ENCODE peak calls at places on chromosomes 16 and 17, in ten cellular contexts. M is fibroblast of pulmonary artery, J is M059J, F is H7, W is OCI-LY7, C is lung, N is mucosa of gallbladder, O is EL, A is HCT116, R is AG04450. Z is an unnamed sample.

GRCh38 chr16:67893791-67894399 is 841 bp downstream of the PSKH1 start:
- DNase-seq in M (no peak), J (no peak), A (no peak), F (no peak), W (no peak), C (no peak), R (no peak), O (no peak), N (no peak), Z (no peak)

GRCh38 chr17:42111265-42111636 is 1.3 kb downstream of the DHX58 start:
- DNase-seq in J (no peak), O (no peak), C (no peak), M (no peak), A (no peak), R (no peak), F (no peak), W (no peak), N (no peak), Z (peak; percentile 69)

GRCh38 chr17:65092262-65092661 is 35.7 kb upstream of the GNA13 start:
- DNase-seq in W (no peak), M (no peak), R (no peak), J (peak; percentile 82), O (no peak), N (peak; percentile 23), F (no peak), C (no peak), A (no peak), Z (no peak)

GRCh38 chr16:3725291-3725690 is 8.0 kb upstream of the TRAP1 start:
- DNase-seq in W (no peak), R (no peak), F (no peak), C (no peak), N (no peak), M (no peak), J (no peak), O (no peak), A (no peak), Z (peak; percentile 20)

GRCh38 chr17:77449908-77450741 is 309.4 kb downstream of the SEC14L1 start:
- DNase-seq in C (no peak), J (peak; percentile 84), R (no peak), W (peak; percentile 58), M (peak; percentile 86), A (no peak), F (peak; percentile 88), N (peak; percentile 71), O (peak; percentile 86), Z (peak; percentile 91)

GRCh38 chr17:40074871-40075215 is 12.1 kb downstream of the THRA start:
- DNase-seq in N (peak; percentile 51), J (no peak), M (no peak), A (no peak), C (no peak), R (no peak), W (no peak), F (no peak), O (no peak), Z (no peak)

GRCh38 chr17:15038656-15039055 is 226.5 kb downstream of the PMP22 start:
- DNase-seq in R (no peak), O (peak; percentile 64), W (no peak), C (no peak), A (no peak), F (no peak), J (peak; percentile 2), N (no peak), M (no peak), Z (no peak)

GRCh38 chr17:55668581-55668980 is 54.1 kb downstream of the TMEM100 start:
- DNase-seq in N (no peak), W (no peak), M (no peak), J (peak; percentile 11), F (no peak), A (no peak), R (no peak), C (no peak), O (no peak), Z (no peak)

GRCh38 chr17:7466318-7466643 is 13.2 kb downstream of the ZBTB4 start:
- DNase-seq in N (no peak), O (no peak), J (no peak), W (no peak), M (no peak), R (no peak), A (no peak), C (no peak), F (no peak), Z (no peak)

GRCh38 chr16:51888021-51888420 is 658.9 kb downstream of the TOX3 start:
- DNase-seq in C (no peak), M (no peak), R (no peak), W (no peak), O (peak; percentile 24), A (no peak), F (no peak), J (peak; percentile 80), N (no peak), Z (no peak)

GRCh38 chr16:58492735-58493134 is 7.2 kb upstream of the NDRG4 start:
- DNase-seq in F (no peak), J (no peak), W (no peak), M (no peak), C (no peak), N (no peak), A (no peak), O (no peak), R (no peak), Z (no peak)

GRCh38 chr17:21524211-21524591 is 148.0 kb downstream of the KCNJ12 start:
- DNase-seq in J (peak; percentile 41), R (peak; percentile 45), F (no peak), A (no peak), C (no peak), O (peak; percentile 36), N (no peak), M (peak; percentile 69), W (no peak), Z (no peak)

GRCh38 chr16:3058173-3059030 is 7.0 kb upstream of the IL32 start:
- DNase-seq in W (peak; percentile 81), O (peak; percentile 41), C (no peak), A (peak; percentile 35), N (no peak), M (peak; percentile 23), F (peak; percentile 93), J (peak; percentile 42), R (no peak), Z (peak; percentile 82)

GRCh38 chr17:81489012-81489968 is 23.3 kb downstream of the ACTG1 start:
- DNase-seq in F (peak; percentile 85), J (no peak), N (no peak), O (no peak), A (no peak), C (no peak), M (no peak), R (no peak), W (no peak), Z (peak; percentile 58)

GRCh38 chr16:10871157-10871991 is 5.6 kb upstream of the CIITA start:
- DNase-seq in W (peak; percentile 65), N (peak; percentile 90), F (no peak), M (peak; percentile 56), R (peak; percentile 45), O (peak; percentile 95), A (peak; percentile 41), C (peak; percentile 81), J (peak; percentile 97), Z (peak; percentile 40)

GRCh38 chr16:84842516-84843148 is 22.8 kb downstream of the CRISPLD2 start:
- DNase-seq in F (peak; percentile 64), O (no peak), W (no peak), C (no peak), J (no peak), M (no peak), R (no peak), N (no peak), A (no peak), Z (peak; percentile 26)

GRCh38 chr16:82639666-82640336 is 13.0 kb downstream of the CDH13 start:
- DNase-seq in F (peak; percentile 77), J (peak; percentile 78), R (no peak), A (peak; percentile 42), N (peak; percentile 43), O (peak; percentile 73), W (peak; percentile 49), C (peak; percentile 36), M (peak; percentile 80), Z (peak; percentile 78)

GRCh38 chr17:66661411-66661843 is 173.5 kb upstream of the CACNG5 start:
- DNase-seq in N (peak; percentile 40), M (peak; percentile 53), O (peak; percentile 52), J (peak; percentile 92), F (no peak), C (no peak), W (no peak), A (peak; percentile 95), R (no peak), Z (no peak)

GRCh38 chr16:67431077-67431804 is at the start of gene HSD11B2:
- DNase-seq in N (no peak), F (peak; percentile 96), C (peak; percentile 47), A (peak; percentile 40), M (peak; percentile 42), R (no peak), J (peak; percentile 71), W (no peak), O (peak; percentile 68), Z (peak; percentile 85)

GRCh38 chr16:18984425-18985005 is 781 bp downstream of the TMC7 start:
- DNase-seq in J (no peak), M (no peak), O (no peak), R (no peak), F (no peak), N (no peak), A (no peak), W (no peak), C (no peak), Z (no peak)

GRCh38 chr17:28258347-28258887 is 60.6 kb upstream of the TMEM97 start:
- DNase-seq in M (no peak), O (no peak), F (no peak), C (no peak), R (no peak), W (no peak), J (no peak), A (no peak), N (peak; percentile 71), Z (peak; percentile 65)

GRCh38 chr17:29149431-29150064 is 30.6 kb downstream of the MYO18A start:
- DNase-seq in O (no peak), C (no peak), A (no peak), W (peak; percentile 47), R (no peak), J (no peak), F (peak; percentile 63), N (no peak), M (peak; percentile 64), Z (peak; percentile 77)

GRCh38 chr17:46194393-46195216 is 1.4 kb upstream of the KANSL1 start:
- DNase-seq in C (no peak), R (no peak), N (no peak), J (peak; percentile 66), W (peak; percentile 73), M (peak; percentile 67), A (peak; percentile 39), F (peak; percentile 60), O (peak; percentile 73), Z (no peak)

GRCh38 chr16:57988929-57989328 is 11.5 kb downstream of the ZNF319 start:
- DNase-seq in A (no peak), J (no peak), N (no peak), M (no peak), W (no peak), R (no peak), O (no peak), C (no peak), F (peak; percentile 38), Z (peak; percentile 76)

GRCh38 chr17:42438600-42439567 is 15.8 kb upstream of the CAVIN1 start:
- DNase-seq in M (peak; percentile 52), R (no peak), A (no peak), F (no peak), W (peak; percentile 82), N (no peak), J (no peak), C (no peak), O (no peak), Z (peak; percentile 66)

GRCh38 chr17:74686761-74687160 is 26.0 kb downstream of the CD300LF start:
- DNase-seq in N (no peak), M (no peak), W (peak; percentile 39), O (no peak), J (peak; percentile 4), F (no peak), R (no peak), C (no peak), A (no peak), Z (no peak)

GRCh38 chr17:52751051-52751450 is 592.5 kb upstream of the CA10 start:
- DNase-seq in F (peak; percentile 9), O (no peak), M (no peak), A (no peak), W (no peak), N (no peak), J (no peak), C (no peak), R (no peak), Z (no peak)

GRCh38 chr17:65261682-65262636 is 124.8 kb downstream of the RGS9 start:
- DNase-seq in M (peak; percentile 63), J (peak; percentile 41), C (no peak), O (peak; percentile 39), F (no peak), A (no peak), R (no peak), N (no peak), W (no peak), Z (no peak)